ENCODE peak calls at places on chromosomes 5 and 9, in four cellular contexts. P is IMR-90, W is GM23248, O is MM.1S. U is an unnamed sample.

GRCh38 chr5:149559712-149560111 is 8.5 kb upstream of the CSNK1A1 start:
- DNase-seq in P (peak), W (peak), O (no peak), U (no peak)

GRCh38 chr5:124741711-124742496 is 4.5 kb downstream of the ZNF608 start:
- DNase-seq in P (peak), W (peak), O (no peak), U (peak)

GRCh38 chr9:101711330-101711941 is 27.0 kb downstream of the GRIN3A start:
- DNase-seq in O (peak), P (no peak), W (peak), U (peak)

GRCh38 chr5:13250450-13251291 is 693.8 kb downstream of the DNAH5 start:
- DNase-seq in O (peak), P (peak), W (peak), U (peak)

GRCh38 chr5:370959-371810 is 49.7 kb downstream of the AHRR start:
- DNase-seq in O (no peak), W (peak), P (no peak), U (no peak)

GRCh38 chr9:20618361-20618799 is 3.9 kb downstream of the MLLT3 start:
- DNase-seq in W (peak), O (no peak), P (peak), U (peak)

GRCh38 chr5:3995954-3996619 is 400.5 kb downstream of the IRX1 start:
- DNase-seq in P (no peak), W (no peak), O (no peak), U (peak)

GRCh38 chr9:98101868-98102273 is 17.2 kb downstream of the TRIM14 start:
- DNase-seq in O (peak), W (no peak), P (peak), U (no peak)

GRCh38 chr5:127648997-127649550 is at the start of gene CTXN3:
- DNase-seq in O (no peak), W (no peak), P (no peak), U (no peak)

GRCh38 chr9:74036549-74037231 is 460.4 kb upstream of the RORB start:
- DNase-seq in W (no peak), P (no peak), O (no peak), U (no peak)

GRCh38 chr5:143284002-143284401 is 119.5 kb downstream of the NR3C1 start:
- DNase-seq in W (no peak), O (no peak), P (no peak), U (no peak)

GRCh38 chr9:70060883-70061507 is 17.3 kb downstream of the MAMDC2 start:
- DNase-seq in P (no peak), W (no peak), O (peak), U (no peak)

GRCh38 chr5:53936481-53937352 is 373.7 kb downstream of the ARL15 start:
- DNase-seq in P (no peak), W (peak), O (no peak), U (no peak)

GRCh38 chr5:146461319-146461718 is 14.2 kb downstream of the TCERG1 start:
- DNase-seq in O (no peak), P (peak), W (peak), U (peak)

GRCh38 chr9:90578116-90578815 is 64.4 kb downstream of the DIRAS2 start:
- DNase-seq in P (no peak), W (no peak), O (no peak), U (no peak)

GRCh38 chr5:153900703-153901395 is 137.9 kb downstream of the FAM114A2 start:
- DNase-seq in P (peak), O (no peak), W (peak), U (no peak)

GRCh38 chr5:105726093-105726492 is 1944.6 kb downstream of the EFNA5 start:
- DNase-seq in W (no peak), O (no peak), P (no peak), U (no peak)

GRCh38 chr5:80686757-80687156 is 32.0 kb upstream of the DHFR start:
- DNase-seq in W (peak), O (no peak), P (peak), U (peak)

GRCh38 chr9:34551751-34552605 is 29.2 kb upstream of the ENHO start:
- DNase-seq in W (no peak), P (no peak), O (no peak), U (no peak)

GRCh38 chr9:2597483-2597882 is 24.1 kb upstream of the VLDLR start:
- DNase-seq in W (peak), O (no peak), P (peak), U (no peak)

GRCh38 chr9:121748727-121749546 is 97.5 kb downstream of the DAB2IP start:
- DNase-seq in P (no peak), O (no peak), W (peak), U (no peak)

DNA sequence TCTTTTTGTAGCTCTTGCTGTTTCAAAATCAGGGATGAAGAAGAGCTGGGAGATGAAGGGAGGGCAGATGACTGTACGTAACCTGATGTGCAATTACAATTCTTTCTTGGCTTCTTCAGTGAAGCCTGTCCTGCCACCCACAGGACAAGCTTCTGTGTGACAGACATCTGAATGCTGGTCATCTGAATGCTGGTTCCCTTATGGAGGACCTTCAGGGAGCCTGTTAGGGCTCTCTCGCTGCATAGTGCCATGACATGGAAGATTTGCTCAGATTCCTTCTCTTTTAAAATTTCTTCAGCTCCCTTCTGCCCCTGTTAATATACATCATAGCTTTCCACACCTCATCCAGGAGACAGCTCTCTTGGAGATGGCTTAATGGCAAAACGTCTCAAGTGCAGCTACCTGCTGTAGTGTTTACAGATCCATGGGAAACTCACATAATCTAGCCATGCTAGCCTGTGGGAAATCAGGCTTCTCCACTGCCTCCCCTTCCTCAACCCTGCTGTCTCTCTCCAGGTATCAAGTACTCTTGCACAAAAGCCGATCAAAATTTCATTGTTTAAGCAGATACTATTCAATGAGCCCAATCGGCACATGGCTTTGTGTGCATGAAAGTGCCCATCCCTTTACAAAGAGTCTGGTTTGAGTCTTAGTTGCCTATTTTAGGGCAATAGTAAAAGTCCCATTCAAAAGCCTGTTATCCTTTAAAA is 134.6 kb downstream of the RAB3C start:
- DNase-seq in W (no peak), P (no peak), O (no peak), U (no peak)
- H3K4me2 ChIP-seq in W (no peak), P (no peak), O (no peak), U (no peak)

GRCh38 chr9:33460854-33461253 is 12.9 kb downstream of the NOL6 start:
- DNase-seq in W (no peak), P (no peak), O (no peak), U (no peak)

GRCh38 chr9:33455952-33456351 is 8.6 kb upstream of the AQP3 start:
- DNase-seq in O (peak), W (no peak), P (no peak), U (no peak)

GRCh38 chr9:33461474-33461873 is 12.2 kb downstream of the NOL6 start:
- DNase-seq in W (no peak), O (no peak), P (no peak), U (no peak)

GRCh38 chr9:33459115-33459514 is 11.7 kb upstream of the AQP3 start:
- DNase-seq in O (no peak), W (no peak), P (no peak), U (no peak)

DNA sequence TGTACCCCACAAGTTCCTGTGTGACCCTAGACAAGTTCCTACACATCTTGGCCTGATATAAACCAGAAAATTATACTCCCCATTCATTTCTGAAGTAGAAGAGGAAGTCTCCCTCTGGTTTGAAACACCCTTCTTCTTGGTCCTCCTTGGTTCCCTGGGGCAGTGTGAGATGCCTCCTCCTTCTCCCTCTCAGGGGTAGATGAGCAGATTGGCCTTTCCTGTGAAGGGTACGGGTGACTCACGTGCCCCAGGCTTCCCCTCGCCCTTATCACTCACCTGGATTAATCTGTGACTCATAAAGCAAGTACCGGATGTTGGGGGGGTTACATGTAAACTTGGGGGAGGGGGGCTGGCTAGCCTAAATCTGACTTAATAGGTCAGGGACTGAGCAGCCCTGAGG is 11.1 kb upstream of the AQP3 start:
- DNase-seq in O (peak), P (peak), W (no peak), U (peak)
- H3K9ac ChIP-seq in O (peak), P (no peak), W (no peak), U (no peak)

DNA sequence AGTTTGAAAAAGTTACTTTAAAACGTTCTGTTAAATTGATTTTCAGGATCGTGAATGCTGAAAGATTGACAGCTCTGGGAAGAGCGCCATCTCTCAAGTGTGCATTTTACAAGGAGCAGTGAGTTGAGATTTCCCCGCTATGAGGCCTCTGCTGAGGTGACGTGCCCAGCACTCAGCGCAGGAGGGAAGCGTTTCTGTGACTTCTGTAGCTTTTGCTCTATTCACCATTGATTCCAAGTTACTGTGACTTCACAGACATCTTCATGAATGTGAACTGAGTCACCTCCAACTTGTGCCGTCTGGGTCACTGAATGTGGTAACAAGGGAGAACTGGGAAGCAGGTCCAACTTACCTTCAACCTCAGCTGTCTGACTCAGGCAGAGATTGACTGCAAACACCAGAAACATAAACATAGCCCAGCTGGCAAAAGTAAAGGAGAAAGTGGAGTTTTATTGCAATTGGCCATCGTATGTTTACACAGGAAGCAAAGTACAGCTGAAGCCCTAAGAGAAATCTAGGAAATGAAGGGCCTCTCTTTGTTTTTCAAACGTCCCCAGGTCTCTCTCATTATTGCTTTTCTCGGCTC is 428.8 kb upstream of the CLINT1 start:
- DNase-seq in W (peak), O (no peak), P (peak), U (peak)
- H3K4me2 ChIP-seq in W (no peak), O (no peak), P (no peak), U (no peak)

GRCh38 chr9:6086006-6086655 is 70.7 kb upstream of the RANBP6 start:
- DNase-seq in O (no peak), P (no peak), W (no peak), U (no peak)

GRCh38 chr9:6076856-6077255 is 61.4 kb upstream of the RANBP6 start:
- DNase-seq in P (peak), O (no peak), W (peak), U (no peak)

GRCh38 chr9:6078382-6079105 is 63.1 kb upstream of the RANBP6 start:
- DNase-seq in P (no peak), W (no peak), O (no peak), U (no peak)

GRCh38 chr9:6079386-6079785 is 64.0 kb upstream of the RANBP6 start:
- DNase-seq in O (no peak), W (no peak), P (no peak), U (no peak)

GRCh38 chr9:6080154-6080716 is 64.8 kb upstream of the RANBP6 start:
- DNase-seq in P (peak), O (peak), W (peak), U (peak)
- H3K9ac ChIP-seq in P (no peak), O (peak), W (peak), U (peak)

U was measured in endothelial cell of umbilical vein.